ENCODE peak calls at places on chromosome 15, in ten cellular contexts. B is right lobe of liver; Y is cardiac fibroblast; S is CD8-positive, alpha-beta memory T cell; D is right atrium auricular region; H is brain microvascular endothelial cell; Z is HFF-Myc; C is AG09309; E is neuronal stem cell; T is right cardiac atrium. J is an unnamed sample.

GRCh38 chr15:58918239-58918638 is 15.2 kb downstream of the SLTM start:
- DNase-seq in Z (no peak), H (no peak), S (no peak), C (no peak), D (no peak), B (no peak), T (no peak), E (no peak), Y (peak), J (no peak)

GRCh38 chr15:38706956-38707355 is 142.3 kb upstream of the RASGRP1 start:
- DNase-seq in Z (no peak), S (no peak), C (no peak), B (no peak), Y (no peak), D (no peak), E (no peak), H (no peak), T (no peak), J (no peak)

GRCh38 chr15:70213779-70214178 is 116.1 kb upstream of the TLE3 start:
- DNase-seq in D (no peak), C (no peak), S (no peak), B (no peak), T (no peak), Y (no peak), Z (no peak), E (no peak), H (no peak), J (no peak)

GRCh38 chr15:51600114-51600513 is 22.5 kb downstream of the DMXL2 start:
- DNase-seq in B (no peak), E (no peak), C (no peak), Z (no peak), Y (no peak), H (peak), D (no peak), S (no peak), T (no peak), J (no peak)

GRCh38 chr15:72784233-72784876 is 797 bp upstream of the ADPGK start:
- DNase-seq in S (no peak), Y (peak), C (peak), Z (peak), H (peak), E (peak), D (peak), T (no peak), B (no peak), J (peak)

GRCh38 chr15:76150508-76150907 is 90.7 kb downstream of the TMEM266 start:
- DNase-seq in T (peak), S (no peak), C (no peak), D (no peak), H (no peak), Z (no peak), B (peak), Y (no peak), E (no peak), J (no peak)

GRCh38 chr15:74133071-74133702 is 2.8 kb downstream of the ISLR2 start:
- DNase-seq in C (no peak), T (peak), Z (no peak), S (no peak), E (no peak), D (no peak), H (no peak), Y (no peak), B (no peak), J (no peak)

GRCh38 chr15:38260077-38260476 is 7.4 kb downstream of the SPRED1 start:
- DNase-seq in E (no peak), T (no peak), Y (peak), D (no peak), C (no peak), H (peak), Z (no peak), B (no peak), S (no peak), J (no peak)

GRCh38 chr15:58929891-58930416 is 3.5 kb downstream of the SLTM start:
- DNase-seq in E (no peak), H (no peak), D (no peak), T (no peak), C (no peak), Y (no peak), B (no peak), S (no peak), Z (no peak), J (no peak)

GRCh38 chr15:74222231-74222511 is 14.0 kb upstream of the CCDC33 start:
- DNase-seq in S (no peak), Y (no peak), T (no peak), E (no peak), C (no peak), Z (no peak), H (no peak), B (no peak), D (no peak), J (no peak)

GRCh38 chr15:67085818-67086649 is 20.6 kb downstream of the SMAD3 start:
- DNase-seq in B (no peak), Y (peak), C (peak), T (no peak), S (no peak), E (no peak), Z (peak), H (no peak), D (no peak), J (peak)

GRCh38 chr15:39095218-39095879 is 485.5 kb upstream of the THBS1 start:
- DNase-seq in S (no peak), D (no peak), C (no peak), Y (no peak), E (peak), B (no peak), Z (no peak), T (no peak), H (no peak), J (no peak)

GRCh38 chr15:59434481-59434880 is 3.5 kb upstream of the FAM81A start:
- DNase-seq in T (no peak), C (no peak), S (no peak), Z (no peak), E (no peak), B (no peak), Y (no peak), D (no peak), H (no peak), J (no peak)

GRCh38 chr15:63231206-63231605 is 41.8 kb downstream of the RAB8B start:
- DNase-seq in S (no peak), T (no peak), B (no peak), Z (no peak), H (no peak), Y (no peak), C (no peak), E (no peak), D (no peak), J (no peak)

GRCh38 chr15:101184830-101185229 is 67.0 kb downstream of the CHSY1 start:
- DNase-seq in H (no peak), D (no peak), S (no peak), Y (no peak), E (no peak), Z (no peak), C (no peak), T (no peak), B (no peak), J (no peak)

GRCh38 chr15:71080705-71081104 is 34.6 kb upstream of the THSD4 start:
- DNase-seq in H (peak), C (peak), B (no peak), D (no peak), Y (peak), S (no peak), T (no peak), Z (peak), E (no peak), J (peak)

GRCh38 chr15:21260966-21261395 is 179.3 kb downstream of the POTEB3 start:
- DNase-seq in Y (no peak), S (peak), T (peak), D (no peak), H (no peak), B (peak), E (no peak), Z (no peak), C (no peak), J (no peak)

GRCh38 chr15:91032919-91033803 is 10.8 kb upstream of the VPS33B start:
- DNase-seq in T (no peak), B (peak), D (no peak), C (no peak), E (peak), H (no peak), S (peak), Z (no peak), Y (peak), J (no peak)

GRCh38 chr15:58295637-58296036 is 136.2 kb upstream of the LIPC start:
- DNase-seq in C (no peak), Y (no peak), Z (no peak), E (no peak), D (no peak), H (no peak), B (no peak), S (no peak), T (no peak), J (no peak)

DNA sequence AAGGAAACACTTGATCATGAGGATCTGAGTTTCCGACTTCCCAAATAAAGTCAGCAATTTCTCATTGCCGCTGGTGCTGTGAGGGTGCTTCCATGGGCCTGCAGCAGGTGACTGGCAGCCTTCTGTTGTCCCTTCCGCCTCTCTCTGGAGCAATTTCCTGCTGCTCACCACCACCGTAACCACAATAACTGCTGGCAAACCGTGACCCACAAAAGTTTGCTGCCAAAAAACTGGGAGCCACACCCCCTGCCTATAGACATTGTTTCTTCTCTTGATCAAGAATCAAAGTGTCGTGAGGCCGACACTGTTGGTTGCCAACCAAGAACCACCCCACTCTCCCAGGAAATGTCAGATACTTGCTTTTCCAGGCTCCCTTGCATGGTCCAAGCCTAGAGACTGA is 164.0 kb downstream of the NR2F2 start:
- DNase-seq in D (no peak), T (no peak), B (no peak), S (no peak), H (no peak), E (no peak), Y (no peak), Z (no peak), C (no peak), J (no peak)
- H3K4me3 ChIP-seq in D (no peak), T (no peak), B (no peak), S (no peak), H (no peak), E (no peak), Y (no peak), Z (no peak), C (no peak), J (no peak)

GRCh38 chr15:85772668-85773067 is 22.1 kb downstream of the KLHL25 start:
- DNase-seq in C (no peak), H (no peak), E (no peak), B (peak), Z (no peak), T (no peak), S (no peak), Y (no peak), D (no peak), J (no peak)

GRCh38 chr15:85771276-85771675 is 23.4 kb downstream of the KLHL25 start:
- DNase-seq in C (no peak), B (no peak), D (no peak), S (no peak), E (no peak), H (no peak), Y (peak), T (no peak), Z (no peak), J (no peak)

GRCh38 chr15:85773249-85773648 is 21.5 kb downstream of the KLHL25 start:
- DNase-seq in Z (no peak), Y (no peak), D (no peak), T (no peak), E (no peak), C (no peak), B (no peak), H (no peak), S (no peak), J (no peak)

GRCh38 chr15:85770722-85771041 is 24.0 kb downstream of the KLHL25 start:
- DNase-seq in C (no peak), H (no peak), S (no peak), E (no peak), Y (no peak), T (no peak), D (no peak), B (peak), Z (no peak), J (no peak)

GRCh38 chr15:85771781-85772445 is 22.8 kb downstream of the KLHL25 start:
- DNase-seq in T (peak), C (peak), Z (no peak), Y (peak), E (no peak), H (no peak), S (no peak), D (peak), B (peak), J (no peak)
- H3K4me3 ChIP-seq in T (no peak), C (no peak), Z (no peak), Y (no peak), E (no peak), H (no peak), S (no peak), D (no peak), B (no peak), J (no peak)

DNA sequence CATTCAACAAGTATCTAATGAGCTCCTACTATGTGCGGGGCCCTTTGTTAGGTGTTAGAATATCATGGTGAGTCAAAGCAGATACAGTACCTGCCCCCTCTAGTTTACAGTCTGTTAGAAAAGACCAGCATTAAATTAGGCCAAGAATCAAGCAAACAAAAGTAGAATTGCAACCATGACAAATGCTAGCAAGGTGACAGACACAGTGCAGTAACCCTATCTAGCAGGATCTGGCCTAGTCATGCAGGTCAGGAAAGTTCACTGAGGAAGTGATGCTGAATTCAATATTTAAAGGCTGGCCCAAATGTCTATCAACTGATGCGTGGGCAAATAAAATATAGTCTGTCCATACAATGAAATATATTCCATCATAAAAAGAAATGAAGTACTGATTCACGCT is 200.7 kb downstream of the RORA start:
- DNase-seq in S (no peak), H (no peak), D (no peak), T (no peak), Z (no peak), B (no peak), E (no peak), C (no peak), Y (no peak), J (no peak)
- H3K4me3 ChIP-seq in S (no peak), H (no peak), D (no peak), T (no peak), Z (no peak), B (no peak), E (no peak), C (no peak), Y (no peak), J (no peak)

GRCh38 chr15:86865920-86866319 is 786.2 kb downstream of the AGBL1 start:
- DNase-seq in Y (no peak), H (peak), C (no peak), B (no peak), E (no peak), T (no peak), D (no peak), S (no peak), Z (no peak), J (no peak)

GRCh38 chr15:86857701-86858100 is 778.0 kb downstream of the AGBL1 start:
- DNase-seq in Y (no peak), Z (no peak), H (no peak), D (no peak), E (no peak), S (no peak), B (no peak), C (no peak), T (no peak), J (no peak)

DNA sequence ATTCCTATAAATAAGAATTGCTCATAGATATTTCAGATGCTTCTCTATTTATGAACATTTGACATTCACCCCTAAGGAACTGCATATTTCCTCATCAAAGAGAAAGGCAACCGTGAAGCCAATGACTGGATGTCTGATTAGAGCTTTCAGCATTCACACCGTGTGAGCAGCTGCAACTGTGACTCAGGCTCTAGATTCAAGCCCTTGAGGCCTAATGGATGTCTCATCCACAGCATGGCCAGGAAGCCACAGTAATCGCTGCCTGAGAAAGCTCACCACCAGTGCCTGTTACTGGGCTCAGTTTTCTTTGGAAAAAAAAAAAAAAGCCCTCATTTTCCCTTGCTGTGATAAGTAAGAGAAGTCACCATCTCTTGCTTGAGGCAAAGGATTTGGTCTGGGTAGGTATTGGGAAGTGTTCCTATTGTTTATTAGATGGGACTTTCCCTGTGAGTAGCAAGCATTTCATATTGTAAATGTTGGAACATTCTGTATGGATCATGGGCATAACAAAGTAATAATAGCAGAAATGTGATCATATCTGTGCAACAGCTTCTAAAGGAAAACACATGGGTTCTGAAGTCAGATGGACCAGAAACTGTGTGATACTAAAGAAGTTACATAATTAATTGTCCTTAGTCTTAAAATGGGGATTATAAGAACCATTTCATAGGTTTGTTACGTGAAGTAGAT is 783.7 kb downstream of the AGBL1 start:
- DNase-seq in H (peak), Z (no peak), S (no peak), E (no peak), C (no peak), B (no peak), Y (no peak), T (no peak), D (no peak), J (no peak)
- H3K4me3 ChIP-seq in H (no peak), Z (no peak), S (no peak), E (no peak), C (no peak), B (no peak), Y (no peak), T (no peak), D (no peak), J (no peak)

DNA sequence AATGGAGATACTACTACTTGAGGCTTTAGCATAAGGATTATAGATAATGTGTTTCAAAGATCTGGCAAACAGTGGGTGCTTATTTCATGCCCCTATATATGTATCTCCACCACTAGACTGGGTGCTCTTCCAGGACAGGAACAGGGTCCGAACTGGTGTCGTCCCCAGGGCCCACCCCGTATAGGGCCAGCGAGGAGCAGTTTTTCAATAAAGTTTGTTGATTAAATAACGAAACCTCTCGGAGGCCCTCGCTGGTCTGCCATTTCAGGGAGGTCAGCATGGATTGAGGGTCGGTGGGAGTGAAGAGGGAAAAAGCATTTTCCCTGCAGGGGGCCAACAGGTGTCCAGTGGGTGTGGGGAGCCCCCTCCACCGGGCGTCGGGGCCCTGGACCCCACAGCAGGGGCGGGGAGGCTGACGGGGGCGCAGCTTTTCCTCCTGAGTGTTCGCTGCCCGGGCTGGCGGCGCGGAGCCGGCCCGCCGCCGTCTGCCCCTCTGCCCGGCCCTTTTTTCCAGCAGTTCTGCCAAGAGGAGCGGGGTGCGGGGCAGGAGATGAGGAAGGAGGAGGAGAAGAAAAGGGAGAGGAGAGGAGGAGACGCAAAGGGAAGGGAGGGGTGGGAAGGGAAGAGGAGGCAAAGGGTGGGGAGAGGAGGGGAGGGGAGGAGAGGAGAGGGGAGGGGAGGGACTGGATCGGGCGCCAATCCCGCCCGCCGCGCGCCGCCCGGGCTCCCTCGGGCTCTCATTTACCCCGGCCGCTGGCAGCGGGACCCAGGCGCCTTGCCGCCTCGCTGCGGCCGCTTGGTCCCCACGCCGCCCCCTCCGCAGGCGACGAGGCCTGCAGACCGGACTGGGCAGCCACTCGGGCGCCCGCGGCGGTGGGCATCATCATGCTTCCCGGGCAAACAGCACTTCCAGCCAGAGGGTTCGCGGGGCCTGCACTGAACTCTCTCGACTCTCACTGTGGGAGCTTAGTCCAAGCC is 66.3 kb downstream of the ISG20 start:
- DNase-seq in C (no peak), Y (peak), B (no peak), Z (no peak), D (no peak), S (no peak), E (peak), T (peak), H (no peak), J (no peak)
- H3K4me3 ChIP-seq in C (peak), Y (peak), B (no peak), Z (peak), D (peak), S (no peak), E (no peak), T (peak), H (peak), J (peak)